ENCODE peak calls at places on chromosomes 7 and 10, in five cellular contexts. I is T follicular helper cell; Z is stimulated activated CD8-positive, alpha-beta memory T cell treated with anti-CD3 and anti-CD28 coated beads, Interleukin-4, amount 100 ng/mL, for 48 hours; Q is HT1080; F is stimulated activated CD4-positive, alpha-beta T cell treated with anti-CD3 and anti-CD28 coated beads, TNF-alpha, amount 100 ng/mL, for 4 hours. X is an unnamed sample.

GRCh38 chr7:35761882-35762720 is 38.8 kb upstream of the SEPTIN7 start:
- DNase-seq in I (no peak), Z (no peak), Q (no peak), F (no peak), X (no peak)

GRCh38 chr10:72322280-72323058 is 32.2 kb downstream of the DNAJB12 start:
- DNase-seq in I (peak), Z (peak), Q (no peak), F (peak), X (peak)

GRCh38 chr7:155427411-155428038 is 30.4 kb upstream of the EN2 start:
- DNase-seq in I (no peak), Z (no peak), Q (no peak), F (no peak), X (no peak)

GRCh38 chr7:72818663-72819366 is 9.2 kb downstream of the TYW1B start:
- DNase-seq in I (no peak), Z (peak), Q (no peak), F (no peak), X (no peak)

GRCh38 chr10:97263971-97264370 is 28.5 kb downstream of the ARHGAP19 start:
- DNase-seq in I (no peak), Z (no peak), Q (no peak), F (no peak), X (no peak)

GRCh38 chr7:24368161-24368560 is 84.2 kb downstream of the NPY start:
- DNase-seq in I (no peak), Z (no peak), Q (no peak), F (no peak), X (no peak)

GRCh38 chr7:76051840-76052239 is 3.9 kb downstream of the MDH2 start:
- DNase-seq in I (no peak), Z (no peak), Q (no peak), F (no peak), X (no peak)

GRCh38 chr7:93719546-93719945 is 145.0 kb upstream of the CALCR start:
- DNase-seq in I (no peak), Z (no peak), Q (peak), F (no peak), X (no peak)

GRCh38 chr10:104022020-104022419 is 55.1 kb downstream of the SLK start:
- DNase-seq in I (no peak), Z (no peak), Q (no peak), F (no peak), X (no peak)

GRCh38 chr7:133794490-133794889 is 332.6 kb upstream of the LRGUK start:
- DNase-seq in I (no peak), Z (no peak), Q (no peak), F (no peak), X (no peak)

GRCh38 chr7:139691253-139691781 is 86.5 kb downstream of the HIPK2 start:
- DNase-seq in I (no peak), Z (no peak), Q (no peak), F (no peak), X (no peak)

GRCh38 chr10:27457261-27457945 is 46.7 kb upstream of the RAB18 start:
- DNase-seq in I (no peak), Z (no peak), Q (no peak), F (no peak), X (no peak)

GRCh38 chr7:128728608-128729007 is 10.6 kb upstream of the CALU start:
- DNase-seq in I (no peak), Z (no peak), Q (peak), F (no peak), X (no peak)

GRCh38 chr7:129925416-129926002 is 27.3 kb downstream of the UBE2H start:
- DNase-seq in I (no peak), Z (no peak), Q (no peak), F (no peak), X (no peak)

GRCh38 chr7:155965010-155965409 is 152.7 kb upstream of the SHH start:
- DNase-seq in I (no peak), Z (peak), Q (peak), F (no peak), X (no peak)

GRCh38 chr10:132885451-132886210 is 56.7 kb downstream of the CFAP46 start:
- DNase-seq in I (no peak), Z (no peak), Q (no peak), F (no peak), X (no peak)

GRCh38 chr7:27158436-27159277 is 2.2 kb upstream of the HOXA7 start:
- DNase-seq in I (no peak), Z (no peak), Q (no peak), F (no peak), X (no peak)

GRCh38 chr10:125171402-125172316 is 11.3 kb upstream of the CTBP2 start:
- DNase-seq in I (no peak), Z (no peak), Q (no peak), F (no peak), X (no peak)

GRCh38 chr10:13328588-13328987 is 19.5 kb downstream of the SEPHS1 start:
- DNase-seq in I (no peak), Z (no peak), Q (no peak), F (no peak), X (no peak)

GRCh38 chr7:55939514-55940123 is 12.1 kb upstream of the MRPS17 start:
- DNase-seq in I (no peak), Z (no peak), Q (peak), F (no peak), X (no peak)

GRCh38 chr10:127117125-127117524 is 79.3 kb downstream of the INSYN2A start:
- DNase-seq in I (no peak), Z (peak), Q (peak), F (no peak), X (peak)

X was measured in Karpas-422.